ENCODE peak calls at places on chromosomes 5 and 9, in nine cellular contexts. G is MM.1S; C is tibial artery; X is AG08396; M is upper lobe of right lung; T is activated CD8-positive, alpha-beta memory T cell treated with anti-CD3 and anti-CD28 coated beads for 48 hours; J is head of caudate nucleus; S is foreskin keratinocyte; R is stimulated activated CD8-positive, alpha-beta memory T cell treated with anti-CD3 and anti-CD28 coated beads, Interleukin-4, amount 100 ng/mL, for 4 hours. U is an unnamed sample.

GRCh38 chr9:69141851-69142250 is 32.2 kb upstream of the TJP2 start:
- DNase-seq in C (no peak), G (no peak), J (no peak), M (no peak), X (no peak), T (no peak), S (no peak), R (no peak), U (no peak)

GRCh38 chr9:91693226-91693625 is 256.8 kb downstream of the ROR2 start:
- DNase-seq in X (no peak), S (no peak), R (no peak), G (no peak), T (no peak), M (no peak), C (no peak), J (no peak), U (no peak)

GRCh38 chr5:123156577-123157296 is 67.7 kb downstream of the PRDM6 start:
- DNase-seq in G (no peak), M (no peak), T (no peak), J (no peak), X (peak), R (no peak), C (no peak), S (no peak), U (no peak)

GRCh38 chr9:38641985-38642864 is 21.8 kb upstream of the ANKRD18A start:
- DNase-seq in G (peak), R (no peak), S (no peak), C (no peak), T (no peak), J (no peak), M (no peak), X (no peak), U (no peak)

GRCh38 chr9:83313771-83314170 is 224.4 kb downstream of the FRMD3 start:
- DNase-seq in M (no peak), G (no peak), C (no peak), S (no peak), R (no peak), J (no peak), X (no peak), T (no peak), U (no peak)

GRCh38 chr5:173472164-173472563 is 143.9 kb upstream of the STC2 start:
- DNase-seq in S (peak), G (no peak), T (no peak), M (no peak), J (peak), R (no peak), C (peak), X (peak), U (no peak)

GRCh38 chr5:15720515-15720914 is 220.5 kb downstream of the FBXL7 start:
- DNase-seq in M (no peak), J (no peak), S (no peak), X (no peak), R (no peak), G (no peak), C (no peak), T (no peak), U (no peak)

GRCh38 chr9:81083821-81084512 is 605.4 kb downstream of the TLE1 start:
- DNase-seq in T (no peak), R (no peak), X (peak), G (peak), M (no peak), J (no peak), S (peak), C (no peak), U (no peak)

GRCh38 chr5:115461093-115461492 is 83.5 kb downstream of the FEM1C start:
- DNase-seq in C (no peak), M (no peak), G (no peak), T (no peak), X (no peak), R (no peak), S (peak), J (no peak), U (no peak)

GRCh38 chr5:113237893-113238292 is 196.9 kb downstream of the TSSK1B start:
- DNase-seq in J (no peak), X (no peak), S (no peak), C (no peak), R (no peak), G (no peak), T (no peak), M (no peak), U (no peak)

GRCh38 chr5:81105261-81105877 is 127.8 kb upstream of the CKMT2 start:
- DNase-seq in T (no peak), R (no peak), G (no peak), C (no peak), M (no peak), X (no peak), S (no peak), J (no peak), U (no peak)

GRCh38 chr5:50905996-50906395 is 239.6 kb downstream of the PARP8 start:
- DNase-seq in C (no peak), J (no peak), R (no peak), T (no peak), X (no peak), M (no peak), G (no peak), S (no peak), U (no peak)

GRCh38 chr5:43315262-43315661 is 2.0 kb upstream of the HMGCS1 start:
- DNase-seq in G (no peak), C (no peak), J (no peak), R (no peak), X (no peak), S (peak), T (no peak), M (no peak), U (no peak)

GRCh38 chr9:121613009-121613766 is 38.2 kb upstream of the DAB2IP start:
- DNase-seq in X (no peak), T (no peak), S (no peak), J (no peak), R (no peak), G (no peak), C (no peak), M (no peak), U (no peak)

GRCh38 chr5:115098041-115098702 is 71.5 kb downstream of the TRIM36 start:
- DNase-seq in R (no peak), S (no peak), M (no peak), J (peak), X (peak), T (no peak), C (no peak), G (peak), U (no peak)

GRCh38 chr9:132585954-132586829 is 3.8 kb downstream of the BARHL1 start:
- DNase-seq in J (no peak), M (no peak), S (no peak), G (no peak), R (no peak), X (no peak), T (no peak), C (no peak), U (no peak)

GRCh38 chr9:2023042-2023441 is 7.9 kb downstream of the SMARCA2 start:
- DNase-seq in C (no peak), S (no peak), G (no peak), T (no peak), X (no peak), R (no peak), J (no peak), M (no peak), U (no peak)

GRCh38 chr9:69063839-69064238 is 28.3 kb downstream of the FXN start:
- DNase-seq in X (no peak), S (no peak), C (no peak), T (no peak), R (no peak), G (no peak), M (no peak), J (no peak), U (no peak)

GRCh38 chr5:80754900-80755299 is 100.1 kb upstream of the DHFR start:
- DNase-seq in X (no peak), R (no peak), T (no peak), J (no peak), G (peak), M (no peak), C (no peak), S (no peak), U (no peak)

GRCh38 chr9:88344013-88344412 is 44.2 kb upstream of the SPIN1 start:
- DNase-seq in X (no peak), J (no peak), G (no peak), M (no peak), S (no peak), R (no peak), C (no peak), T (no peak), U (no peak)

GRCh38 chr9:130728721-130729120 is 35.1 kb downstream of the EXOSC2 start:
- DNase-seq in T (no peak), X (no peak), S (peak), G (no peak), J (no peak), C (no peak), M (no peak), R (no peak), U (no peak)

U was measured in mesothelial cell of epicardium.